ENCODE peak calls at places on chromosomes 6 and 20, in five cellular contexts. P is SK-N-SH, L is K562, Y is HepG2, S is H1. Z is an unnamed sample.

GRCh38 chr6:170250451-170250850 is 40.4 kb downstream of the DLL1 start:
- DNase-seq in P (no peak), L (no peak), Y (no peak), S (no peak), Z (no peak)

GRCh38 chr6:170489836-170490235 is 63.3 kb downstream of the PSMB1 start:
- DNase-seq in P (no peak), L (no peak), Y (no peak), S (no peak), Z (no peak)

GRCh38 chr6:70863343-70863742 is 93.5 kb downstream of the B3GAT2 start:
- DNase-seq in P (no peak), L (no peak), Y (no peak), S (no peak), Z (no peak)

GRCh38 chr20:19834783-19835182 is 76.7 kb downstream of the RIN2 start:
- DNase-seq in P (no peak), L (no peak), Y (no peak), S (no peak), Z (no peak)

GRCh38 chr6:105804000-105804399 is 282.1 kb upstream of the PRDM1 start:
- DNase-seq in P (no peak), L (no peak), Y (no peak), S (no peak), Z (no peak)

GRCh38 chr6:82589509-82590206 is 226.0 kb downstream of the TPBG start:
- DNase-seq in P (peak), L (peak), Y (peak), S (peak), Z (no peak)

GRCh38 chr6:1819007-1819406 is 209.3 kb downstream of the FOXC1 start:
- DNase-seq in P (no peak), L (no peak), Y (no peak), S (no peak), Z (no peak)

GRCh38 chr6:38370653-38371311 is 268.9 kb downstream of the BTBD9 start:
- DNase-seq in P (no peak), L (no peak), Y (no peak), S (no peak), Z (no peak)

GRCh38 chr6:67175091-67175490 is 1460.0 kb upstream of the ADGRB3 start:
- DNase-seq in P (no peak), L (no peak), Y (no peak), S (no peak), Z (no peak)

GRCh38 chr20:57473246-57474042 is 51.5 kb downstream of the CTCFL start:
- DNase-seq in P (no peak), L (no peak), Y (no peak), S (no peak), Z (peak)

GRCh38 chr6:111208928-111209327 is 121.6 kb downstream of the SLC16A10 start:
- DNase-seq in P (no peak), L (no peak), Y (peak), S (no peak), Z (no peak)

GRCh38 chr20:43691928-43692524 is 25.1 kb downstream of the MYBL2 start:
- DNase-seq in P (peak), L (peak), Y (peak), S (peak), Z (peak)

GRCh38 chr6:134169881-134170486 is 117.6 kb upstream of the SLC2A12 start:
- DNase-seq in P (no peak), L (no peak), Y (no peak), S (no peak), Z (no peak)

GRCh38 chr6:77876300-77876699 is 223.5 kb downstream of the MEI4 start:
- DNase-seq in P (no peak), L (no peak), Y (no peak), S (no peak), Z (no peak)

GRCh38 chr6:42043787-42044475 is 6.4 kb upstream of the TAF8 start:
- DNase-seq in P (peak), L (peak), Y (peak), S (peak), Z (peak)

GRCh38 chr6:34242252-34243130 is 5.8 kb downstream of the HMGA1 start:
- DNase-seq in P (no peak), L (no peak), Y (no peak), S (no peak), Z (no peak)

GRCh38 chr20:2617099-2617714 is 35.2 kb upstream of the NOP56 start:
- DNase-seq in P (no peak), L (no peak), Y (no peak), S (no peak), Z (no peak)

GRCh38 chr6:151488226-151488625 is 5.6 kb upstream of the CCDC170 start:
- DNase-seq in P (no peak), L (no peak), Y (no peak), S (no peak), Z (no peak)

GRCh38 chr6:3281669-3282460 is 23.1 kb downstream of the PSMG4 start:
- DNase-seq in P (no peak), L (no peak), Y (no peak), S (peak), Z (no peak)

GRCh38 chr6:36976005-36976261 is 10.1 kb downstream of the MTCH1 start:
- DNase-seq in P (no peak), L (peak), Y (no peak), S (no peak), Z (no peak)
- TF ChIP-seq GABPA in P (no peak), L (no peak), Y (no peak), S (no peak), Z (no peak)

GRCh38 chr6:33018904-33019303 is 9.5 kb upstream of the HLA-DOA start:
- DNase-seq in P (no peak), L (no peak), Y (no peak), S (no peak), Z (peak)
- TF ChIP-seq GABPA in P (no peak), L (no peak), Y (no peak), S (no peak), Z (no peak)

DNA sequence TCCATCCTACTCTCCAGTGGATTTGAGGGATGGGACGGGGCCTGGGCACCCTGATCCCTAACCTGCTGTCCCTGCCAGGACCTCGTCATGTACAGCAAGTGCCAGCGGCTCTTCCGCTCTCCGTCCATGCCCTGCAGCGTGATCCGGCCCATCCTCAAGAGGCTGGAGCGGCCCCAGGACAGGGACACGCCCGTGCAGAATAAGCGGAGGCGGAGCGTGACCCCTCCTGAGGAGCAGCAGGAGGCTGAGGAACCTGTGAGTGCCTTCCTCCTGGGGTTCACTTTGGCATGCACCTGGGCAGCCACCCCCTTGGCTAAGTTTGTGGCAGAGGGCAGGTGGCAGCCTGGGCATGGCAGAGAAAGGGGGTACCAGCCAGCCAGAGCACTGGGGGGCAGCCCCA is 5.7 kb downstream of the CDC25B start:
- DNase-seq in P (no peak), L (no peak), Y (no peak), S (no peak), Z (no peak)
- TF ChIP-seq GABPA in P (no peak), L (no peak), Y (no peak), S (no peak), Z (no peak)

GRCh38 chr6:100177956-100178355 is 183.9 kb upstream of the MCHR2 start:
- DNase-seq in P (no peak), L (no peak), Y (no peak), S (no peak), Z (no peak)
- TF ChIP-seq GABPA in P (no peak), L (no peak), Y (no peak), S (no peak), Z (no peak)

GRCh38 chr20:47018381-47018780 is 123.7 kb downstream of the EYA2 start:
- DNase-seq in P (no peak), L (no peak), Y (no peak), S (no peak), Z (no peak)

GRCh38 chr20:47021850-47022249 is 127.2 kb downstream of the EYA2 start:
- DNase-seq in P (no peak), L (no peak), Y (peak), S (no peak), Z (no peak)

GRCh38 chr20:47020231-47020630 is 125.6 kb downstream of the EYA2 start:
- DNase-seq in P (no peak), L (no peak), Y (no peak), S (no peak), Z (no peak)

GRCh38 chr20:47016068-47016664 is 121.5 kb downstream of the EYA2 start:
- DNase-seq in P (no peak), L (peak), Y (no peak), S (no peak), Z (no peak)

DNA sequence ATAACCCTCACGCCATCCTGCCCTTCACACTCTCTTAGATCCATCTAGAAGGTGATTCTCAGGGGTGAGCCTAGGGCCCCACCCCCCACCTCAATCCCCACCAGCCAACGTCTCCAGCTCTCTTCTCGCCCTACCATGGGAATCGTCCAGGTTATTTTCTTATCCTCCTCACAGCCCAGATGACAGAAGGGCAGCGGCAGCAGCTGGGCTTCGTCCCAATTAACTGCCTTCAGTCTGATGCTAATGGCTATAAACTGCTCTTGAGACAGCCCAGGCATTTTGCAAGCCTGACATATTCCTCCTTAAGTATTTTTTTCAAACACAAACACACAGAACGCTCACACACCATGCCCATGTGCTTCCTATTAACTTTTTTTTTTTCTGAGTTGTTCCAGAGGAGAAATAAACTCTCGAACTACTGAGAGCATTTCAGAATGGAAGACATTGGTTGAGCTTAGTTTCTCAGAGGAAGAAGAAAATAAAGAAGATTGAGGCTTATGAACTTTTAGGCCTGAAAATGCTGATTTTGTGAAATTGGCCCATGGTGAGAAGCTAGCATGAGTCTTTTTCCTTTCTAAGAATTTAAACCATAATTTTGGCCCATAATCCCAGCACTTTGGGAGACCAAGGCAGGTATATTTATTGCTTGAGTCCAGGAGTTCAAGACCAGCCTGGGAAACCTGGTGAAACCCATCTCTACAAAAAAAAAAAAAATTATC is 124.6 kb downstream of the EYA2 start:
- DNase-seq in P (peak), L (no peak), Y (no peak), S (no peak), Z (no peak)
- TF ChIP-seq GABPA in P (no peak), L (no peak), Y (no peak), S (no peak), Z (no peak)

GRCh38 chr6:18681828-18682503 is 294.8 kb downstream of the RNF144B start:
- DNase-seq in P (no peak), L (no peak), Y (no peak), S (no peak), Z (no peak)
- TF ChIP-seq GABPA in P (no peak), L (no peak), Y (no peak), S (no peak), Z (no peak)

GRCh38 chr6:139250296-139251274 is 41.2 kb downstream of the TXLNB start:
- DNase-seq in P (peak), L (peak), Y (peak), S (peak), Z (peak)
- TF ChIP-seq GABPA in P (no peak), L (no peak), Y (no peak), S (no peak), Z (no peak)